ENCODE peak calls at places on chromosomes 12 and 14, in seven cellular contexts. H, E, S, F, Q, Z and V are unnamed samples.

GRCh38 chr14:23709923-23710322 is 73.8 kb downstream of the DHRS2 start:
- DNase-seq in F (no peak), E (no peak), H (no peak), Z (no peak), Q (no peak), S (no peak), V (no peak)

GRCh38 chr12:5166976-5167375 is 123.3 kb downstream of the KCNA5 start:
- DNase-seq in E (peak; percentile 17), Q (no peak), F (peak; percentile 24), H (no peak), S (no peak), Z (no peak), V (no peak)

GRCh38 chr12:89453579-89453978 is 71.0 kb downstream of the GALNT4 start:
- DNase-seq in S (no peak), H (no peak), F (peak; percentile 13), Q (no peak), Z (no peak), E (no peak), V (no peak)

GRCh38 chr12:17992002-17992656 is 97.9 kb downstream of the RERGL start:
- DNase-seq in S (no peak), F (peak; percentile 51), Z (no peak), H (peak; percentile 34), Q (no peak), E (no peak), V (peak; percentile 41)

GRCh38 chr12:82672811-82673495 is 13.8 kb upstream of the TMTC2 start:
- DNase-seq in F (no peak), Z (no peak), E (no peak), S (no peak), H (no peak), Q (no peak), V (no peak)

GRCh38 chr12:31702047-31702446 is 26.8 kb downstream of the AMN1 start:
- DNase-seq in E (no peak), S (no peak), H (no peak), F (peak; percentile 10), Q (no peak), Z (no peak), V (no peak)

GRCh38 chr12:122951406-122951805 is 14.9 kb downstream of the ABCB9 start:
- DNase-seq in S (no peak), E (no peak), Z (no peak), Q (peak; percentile 74), F (peak; percentile 58), H (no peak), V (no peak)

GRCh38 chr14:81464253-81465001 is 64.3 kb upstream of the STON2 start:
- DNase-seq in S (peak; percentile 40), H (peak; percentile 42), E (peak; percentile 60), Z (no peak), Q (peak; percentile 54), F (peak; percentile 80), V (peak; percentile 44)

GRCh38 chr14:92726135-92726932 is 22.1 kb downstream of the LGMN start:
- DNase-seq in H (no peak), S (peak; percentile 58), E (peak; percentile 71), Z (peak; percentile 69), F (peak; percentile 79), Q (peak; percentile 88), V (no peak)

GRCh38 chr12:751828-752672 is at the start of gene WNK1:
- DNase-seq in E (peak; percentile 98), Z (peak; percentile 97), S (peak; percentile 97), H (peak; percentile 96), Q (peak; percentile 97), F (peak; percentile 99), V (peak; percentile 100)

GRCh38 chr12:114684098-114684869 is at the start of gene TBX3:
- DNase-seq in F (peak; percentile 99), H (peak; percentile 90), S (peak; percentile 34), E (peak; percentile 95), Z (peak; percentile 96), Q (peak; percentile 95), V (peak; percentile 84)

GRCh38 chr14:26389646-26390508 is 208.0 kb downstream of the NOVA1 start:
- DNase-seq in S (no peak), H (no peak), F (peak; percentile 9), Q (no peak), Z (no peak), E (no peak), V (no peak)

GRCh38 chr14:105989746-105990302 is 463.4 kb downstream of the TMEM121 start:
- DNase-seq in Q (no peak), E (no peak), S (peak; percentile 29), F (no peak), Z (no peak), H (no peak), V (no peak)

GRCh38 chr14:96269359-96269710 is 13.3 kb downstream of the BDKRB1 start:
- DNase-seq in F (no peak), Q (no peak), S (no peak), Z (no peak), E (no peak), H (no peak), V (no peak)

GRCh38 chr14:32043624-32044023 is 33.5 kb upstream of the ARHGAP5 start:
- DNase-seq in Q (no peak), Z (no peak), H (no peak), E (no peak), F (no peak), S (no peak), V (no peak)

GRCh38 chr12:110317921-110318320 is 36.9 kb downstream of the ATP2A2 start:
- DNase-seq in S (no peak), H (no peak), E (no peak), Z (no peak), Q (no peak), F (peak; percentile 13), V (no peak)

GRCh38 chr14:29643415-29644206 is 284.0 kb downstream of the PRKD1 start:
- DNase-seq in Q (no peak), F (no peak), H (no peak), Z (no peak), S (no peak), E (no peak), V (no peak)

GRCh38 chr12:48765753-48766162 is 23.1 kb downstream of the ADCY6 start:
- DNase-seq in S (no peak), Q (no peak), E (no peak), F (no peak), H (no peak), Z (no peak), V (no peak)

GRCh38 chr12:30578426-30578825 is 117.2 kb downstream of the IPO8 start:
- DNase-seq in Q (no peak), F (no peak), H (no peak), S (no peak), E (no peak), Z (no peak), V (no peak)

GRCh38 chr12:107895966-107896365 is 121.5 kb downstream of the ASCL4 start:
- DNase-seq in H (no peak), S (no peak), E (no peak), F (no peak), Z (no peak), Q (no peak), V (no peak)

GRCh38 chr12:87670448-87670847 is 358.8 kb downstream of the C12orf50 start:
- DNase-seq in Z (no peak), S (no peak), Q (no peak), E (no peak), H (peak; percentile 22), F (no peak), V (no peak)

GRCh38 chr12:87661770-87662402 is 367.3 kb downstream of the C12orf50 start:
- DNase-seq in F (no peak), S (no peak), E (no peak), H (no peak), Z (no peak), Q (no peak), V (no peak)

GRCh38 chr12:87671757-87672156 is 357.4 kb downstream of the C12orf50 start:
- DNase-seq in Z (no peak), F (no peak), H (no peak), Q (no peak), E (no peak), S (no peak), V (no peak)

GRCh38 chr12:87667378-87667777 is 361.8 kb downstream of the C12orf50 start:
- DNase-seq in F (peak; percentile 33), H (no peak), S (no peak), Q (no peak), Z (no peak), E (no peak), V (no peak)
- TF ChIP-seq CTCF in F (peak; percentile 49), H (no peak), S (no peak), Q (no peak), Z (no peak), E (no peak), V (peak; percentile 12)

GRCh38 chr14:35046751-35047536 is 872 bp downstream of the FAM177A1 start:
- DNase-seq in Q (peak; percentile 77), S (no peak), H (no peak), Z (no peak), E (peak; percentile 54), F (peak; percentile 75), V (no peak)
- TF ChIP-seq CTCF in Q (no peak), S (no peak), H (no peak), Z (no peak), E (no peak), F (peak; percentile 7), V (no peak)

GRCh38 chr14:77376771-77377501 is at the start of the genes SAMD15 and TMED8:
- DNase-seq in H (peak; percentile 85), Q (peak; percentile 84), Z (peak; percentile 85), S (peak; percentile 82), F (peak; percentile 92), E (peak; percentile 69), V (peak; percentile 79)
- TF ChIP-seq CTCF in H (no peak), Q (peak; percentile 43), Z (peak; percentile 20), S (no peak), F (peak; percentile 37), E (no peak), V (peak; percentile 39)

DNA sequence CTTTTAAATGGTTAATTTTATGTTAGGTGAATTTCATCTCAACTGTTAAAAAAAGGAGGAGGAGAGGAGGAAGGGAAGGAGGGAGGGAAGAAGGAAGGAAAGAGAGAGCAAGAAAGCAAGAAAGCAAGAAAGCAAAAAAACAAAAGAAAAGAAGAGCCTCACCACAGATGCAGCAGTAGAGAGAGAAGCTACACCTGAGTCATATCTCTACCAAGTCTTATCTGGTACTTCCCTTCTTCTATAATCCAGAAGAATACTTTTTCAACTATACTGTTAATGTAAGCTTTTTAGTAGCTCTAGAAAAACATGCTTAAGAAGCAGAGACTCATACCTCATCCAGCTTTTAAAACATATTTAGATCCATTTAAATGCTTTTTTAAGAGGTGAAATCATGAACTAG is 5.6 kb upstream of the IL26 start:
- DNase-seq in Q (no peak), Z (no peak), H (no peak), E (no peak), S (no peak), F (no peak), V (no peak)
- TF ChIP-seq CTCF in Q (no peak), Z (no peak), H (no peak), E (no peak), S (no peak), F (no peak), V (no peak)